ENCODE peak calls at places on chromosomes 4 and X, in five cellular contexts. M is H9, C is IMR-90, A is mesenchymal stem cell, F is neuronal stem cell. E is an unnamed sample.

GRCh38 chr4:109294006-109294405 is 8.5 kb downstream of the COL25A1 start:
- DNase-seq in M (peak), C (no peak), A (no peak), F (peak), E (peak)

GRCh38 chrX:117538441-117539418 is 577.9 kb downstream of the KLHL13 start:
- DNase-seq in M (no peak), C (no peak), A (no peak), F (peak), E (peak)

GRCh38 chr4:78684196-78685079 is 91.7 kb upstream of the BMP2K start:
- DNase-seq in M (no peak), C (peak), A (no peak), F (no peak), E (peak)

GRCh38 chrX:18683027-18683426 is 11.1 kb upstream of the RS1 start:
- DNase-seq in M (no peak), C (no peak), A (no peak), F (no peak), E (no peak)

GRCh38 chrX:46433892-46434291 is 111.3 kb downstream of the ZNF674 start:
- DNase-seq in M (no peak), C (peak), A (peak), F (no peak), E (no peak)

GRCh38 chr4:165784672-165785071 is 88.4 kb upstream of the TLL1 start:
- DNase-seq in M (no peak), C (no peak), A (no peak), F (no peak), E (no peak)

GRCh38 chrX:115898382-115899001 is 272.1 kb upstream of the AGTR2 start:
- DNase-seq in M (peak), C (peak), A (no peak), F (no peak), E (peak)

GRCh38 chrX:131789664-131790063 is 233.4 kb upstream of the STK26 start:
- DNase-seq in M (no peak), C (no peak), A (no peak), F (no peak), E (no peak)

GRCh38 chr4:64822405-64822804 is 413.2 kb upstream of the TECRL start:
- DNase-seq in M (no peak), C (no peak), A (no peak), F (no peak), E (no peak)

GRCh38 chr4:154608555-154609252 is 3.8 kb downstream of the FGG start:
- DNase-seq in M (no peak), C (no peak), A (no peak), F (no peak), E (no peak)

GRCh38 chrX:108020631-108021030 is 24.2 kb upstream of the VSIG1 start:
- DNase-seq in M (no peak), C (peak), A (no peak), F (no peak), E (peak)

GRCh38 chr4:164935363-164935762 is 42.1 kb downstream of the TRIM61 start:
- DNase-seq in M (peak), C (no peak), A (peak), F (no peak), E (peak)

GRCh38 chrX:38282044-38282443 is 45.3 kb downstream of the RPGR start:
- DNase-seq in M (no peak), C (no peak), A (peak), F (no peak), E (peak)

GRCh38 chrX:139889760-139890159 is 43.1 kb downstream of the ATP11C start:
- DNase-seq in M (no peak), C (peak), A (peak), F (no peak), E (peak)

GRCh38 chrX:86002076-86002896 is 45.1 kb downstream of the CHM start:
- DNase-seq in M (peak), C (peak), A (peak), F (peak), E (peak)

GRCh38 chr4:33091961-33092360 is 2371.8 kb downstream of the PCDH7 start:
- DNase-seq in M (no peak), C (no peak), A (no peak), F (no peak), E (no peak)

GRCh38 chrX:37349131-37350033 is at the start of gene PRRG1:
- DNase-seq in M (peak), C (peak), A (peak), F (peak), E (peak)

GRCh38 chr4:25481648-25482047 is 104.6 kb downstream of the ANAPC4 start:
- DNase-seq in M (peak), C (no peak), A (no peak), F (no peak), E (no peak)

GRCh38 chr4:180560896-180561295 is 1682.3 kb upstream of the TENM3 start:
- DNase-seq in M (no peak), C (peak), A (peak), F (no peak), E (no peak)

GRCh38 chr4:141410839-141411238 is 190.1 kb downstream of the ZNF330 start:
- DNase-seq in M (no peak), C (peak), A (no peak), F (no peak), E (no peak)

GRCh38 chr4:108118505-108118904 is 50.2 kb downstream of the LEF1 start:
- DNase-seq in M (no peak), C (no peak), A (peak), F (no peak), E (peak)

GRCh38 chr4:55947912-55948725 is 626 bp upstream of the CEP135 start:
- DNase-seq in M (no peak), C (peak), A (peak), F (no peak), E (peak)

GRCh38 chr4:182147391-182147790 is 95.8 kb upstream of the TENM3 start:
- DNase-seq in M (no peak), C (no peak), A (no peak), F (no peak), E (no peak)

GRCh38 chr4:136651932-136652331 is 880.4 kb downstream of the PCDH18 start:
- DNase-seq in M (no peak), C (peak), A (no peak), F (no peak), E (no peak)

GRCh38 chr4:54082168-54082567 is 17.8 kb upstream of the CHIC2 start:
- DNase-seq in M (no peak), C (peak), A (peak), F (no peak), E (no peak)

GRCh38 chr4:1204828-1205591 is 32.6 kb upstream of the SPON2 start:
- DNase-seq in M (peak), C (no peak), A (no peak), F (no peak), E (no peak)

GRCh38 chr4:52250124-52250523 is 199.0 kb downstream of the SPATA18 start:
- DNase-seq in M (no peak), C (no peak), A (no peak), F (no peak), E (no peak)

GRCh38 chr4:83757121-83757621 is 221.3 kb downstream of the GPAT3 start:
- DNase-seq in M (no peak), C (no peak), A (peak), F (no peak), E (peak)

GRCh38 chr4:84451546-84451945 is 47.5 kb downstream of the NKX6-1 start:
- DNase-seq in M (no peak), C (no peak), A (peak), F (no peak), E (peak)

GRCh38 chr4:5989236-5990225 is 28.7 kb downstream of the C4orf50 start:
- DNase-seq in M (peak), C (no peak), A (no peak), F (no peak), E (no peak)

GRCh38 chrX:22025751-22026150 is 6.4 kb upstream of the PHEX start:
- DNase-seq in M (no peak), C (peak), A (no peak), F (no peak), E (no peak)

GRCh38 chrX:115459883-115460564 is 101.0 kb upstream of the PLS3 start:
- DNase-seq in M (no peak), C (peak), A (no peak), F (no peak), E (no peak)

GRCh38 chr4:48801739-48802138 is 21.7 kb upstream of the FRYL start:
- DNase-seq in M (no peak), C (no peak), A (no peak), F (no peak), E (no peak)

GRCh38 chr4:147118523-147118922 is 172.9 kb upstream of the TTC29 start:
- DNase-seq in M (no peak), C (peak), A (peak), F (no peak), E (no peak)

GRCh38 chr4:123399638-123400358 is 3.2 kb downstream of the SPRY1 start:
- DNase-seq in M (no peak), C (no peak), A (peak), F (no peak), E (peak)
- H2BK120ac ChIP-seq in M (no peak), C (peak), A (peak), F (no peak), E (peak)

DNA sequence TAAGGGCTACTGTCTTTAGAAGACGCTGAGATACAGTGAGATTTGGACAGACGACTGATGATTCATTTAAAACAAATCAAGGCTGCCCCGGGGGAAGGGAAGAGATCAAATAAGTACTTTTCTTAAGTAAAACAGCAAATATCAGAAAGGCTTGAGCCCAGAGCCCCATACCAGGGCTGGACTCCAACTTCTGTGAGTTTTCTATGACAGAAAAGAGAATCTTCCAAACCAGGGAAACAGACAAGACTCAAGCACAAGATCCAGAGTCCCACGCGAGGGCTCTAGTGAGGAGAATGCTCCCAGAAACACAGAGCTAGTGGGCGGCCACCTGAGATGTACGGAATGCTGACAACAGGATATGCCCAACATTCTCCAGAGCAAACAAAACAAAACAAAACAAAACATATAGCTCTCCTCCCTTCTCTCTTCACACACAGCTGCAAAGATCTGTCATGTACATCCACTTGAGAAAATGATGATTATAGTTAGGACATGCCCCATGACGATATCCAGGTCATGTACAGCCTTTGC is 13.1 kb downstream of the ACSL1 start:
- DNase-seq in M (no peak), C (peak), A (peak), F (no peak), E (no peak)
- H2BK120ac ChIP-seq in M (no peak), C (no peak), A (no peak), F (no peak), E (no peak)

DNA sequence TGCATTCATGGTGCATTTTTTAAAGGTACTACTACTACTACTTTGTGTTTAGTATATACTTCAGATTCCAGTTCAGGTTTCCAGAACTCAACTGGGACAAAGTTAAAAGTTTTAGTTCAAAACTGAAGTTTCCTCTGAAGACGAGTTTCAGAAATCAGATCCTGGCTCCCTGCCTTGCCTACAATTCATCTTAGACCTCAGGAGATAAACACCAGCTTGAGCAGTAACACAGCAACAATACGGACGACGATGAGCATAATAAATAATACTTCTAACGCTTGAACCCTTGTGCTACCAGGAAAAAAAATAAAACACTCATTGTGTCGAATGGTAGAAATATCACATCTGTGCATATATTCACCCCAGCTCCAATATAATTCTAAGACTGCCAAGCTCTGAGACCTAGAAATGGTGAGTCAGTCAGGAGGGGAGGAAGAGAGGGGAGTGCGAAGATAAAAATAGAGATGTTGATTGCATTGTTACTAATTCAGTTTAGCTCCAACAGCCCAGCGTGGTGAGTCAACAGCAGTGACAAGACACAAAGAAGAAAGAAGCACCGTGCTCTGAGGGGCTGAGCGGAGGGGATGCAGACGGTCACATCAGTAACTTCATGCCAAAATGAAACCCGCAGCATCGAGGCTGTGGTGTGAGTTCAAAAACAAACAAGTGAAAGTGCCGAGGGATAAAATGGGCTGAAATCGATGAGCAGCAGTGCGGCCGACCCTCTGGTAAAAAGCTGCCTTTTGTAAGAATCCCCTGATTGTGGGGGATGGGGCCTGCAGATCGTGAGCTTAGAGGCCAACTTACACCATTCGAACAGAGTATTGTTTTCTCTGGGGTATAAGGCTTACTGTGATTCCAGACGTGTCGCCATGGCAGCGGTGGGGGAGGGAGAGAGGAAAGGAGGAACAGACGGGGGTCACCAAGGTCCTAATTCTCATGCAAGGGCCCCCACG is 150.3 kb downstream of the MGST2 start:
- DNase-seq in M (peak), C (peak), A (peak), F (peak), E (peak)
- H2BK120ac ChIP-seq in M (peak), C (peak), A (peak), F (peak), E (peak)

GRCh38 chrX:12899506-12899905 is 6.9 kb upstream of the TLR8 start:
- DNase-seq in M (no peak), C (no peak), A (no peak), F (no peak), E (peak)
- H2BK120ac ChIP-seq in M (no peak), C (no peak), A (no peak), F (no peak), E (no peak)

DNA sequence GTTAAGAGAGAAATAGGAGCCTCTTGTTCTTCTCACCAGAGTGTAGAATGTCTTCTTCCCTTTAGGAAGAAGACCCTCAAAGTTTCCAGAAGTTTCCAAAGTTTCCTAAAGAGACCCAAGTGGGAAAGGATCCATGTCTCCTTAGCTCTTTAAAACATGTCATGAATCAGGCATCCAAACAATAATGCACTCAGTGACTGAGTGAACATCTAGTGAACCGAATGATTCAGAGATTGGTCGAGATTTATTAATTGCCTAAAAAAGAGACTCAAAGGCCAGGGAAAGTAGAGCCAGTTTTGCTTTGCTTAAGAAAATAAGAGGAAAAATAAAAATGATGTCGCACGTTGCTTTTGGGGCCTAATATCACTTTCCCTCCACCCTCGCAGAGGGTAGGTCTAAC is 29.4 kb downstream of the FGF5 start:
- DNase-seq in M (no peak), C (peak), A (no peak), F (no peak), E (no peak)
- H2BK120ac ChIP-seq in M (no peak), C (no peak), A (no peak), F (no peak), E (no peak)

GRCh38 chr4:71608674-71609062 is 175.2 kb downstream of the GC start:
- DNase-seq in M (no peak), C (no peak), A (no peak), F (no peak), E (no peak)
- H2BK120ac ChIP-seq in M (no peak), C (no peak), A (no peak), F (no peak), E (no peak)

GRCh38 chr4:28233758-28234157 is 1373.1 kb downstream of the STIM2 start:
- DNase-seq in M (no peak), C (no peak), A (no peak), F (no peak), E (no peak)

GRCh38 chr4:28241021-28241420 is 1380.4 kb downstream of the STIM2 start:
- DNase-seq in M (no peak), C (no peak), A (no peak), F (no peak), E (no peak)

GRCh38 chr4:28238756-28239155 is 1378.1 kb downstream of the STIM2 start:
- DNase-seq in M (no peak), C (no peak), A (peak), F (no peak), E (peak)
- H2BK120ac ChIP-seq in M (no peak), C (no peak), A (no peak), F (no peak), E (no peak)

DNA sequence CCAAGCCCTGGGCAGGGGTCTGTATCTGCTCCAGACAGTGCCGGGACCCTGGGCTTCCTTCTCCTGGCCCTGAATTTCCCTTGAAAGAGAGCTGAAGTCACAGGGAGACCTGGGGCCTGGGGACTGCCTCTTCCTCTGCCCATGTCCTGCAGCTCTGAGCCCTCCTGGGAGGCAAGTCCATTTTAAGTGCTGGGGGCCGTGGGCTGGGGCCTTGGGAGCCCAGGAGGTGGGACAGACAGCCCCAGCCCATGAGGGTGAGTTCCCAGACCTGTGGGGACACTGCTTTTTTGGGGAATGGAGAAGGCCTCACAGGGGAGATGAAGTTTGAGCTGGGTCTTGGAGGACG is 4.8 kb upstream of the CXCR3 start:
- DNase-seq in M (no peak), C (no peak), A (no peak), F (no peak), E (no peak)
- H2BK120ac ChIP-seq in M (no peak), C (no peak), A (no peak), F (no peak), E (no peak)

GRCh38 chrX:49190783-49191032 is 4.5 kb upstream of the PRICKLE3 start:
- DNase-seq in M (no peak), C (no peak), A (no peak), F (no peak), E (no peak)

GRCh38 chrX:49191033-49191871 is 5.1 kb upstream of the PRICKLE3 start:
- DNase-seq in M (peak), C (peak), A (peak), F (peak), E (peak)

GRCh38 chrX:49188468-49189076 is 2.4 kb upstream of the PRICKLE3 start:
- DNase-seq in M (no peak), C (no peak), A (no peak), F (no peak), E (no peak)

GRCh38 chrX:49193542-49193964 is 6.4 kb downstream of the SYP start:
- DNase-seq in M (no peak), C (no peak), A (no peak), F (no peak), E (no peak)

GRCh38 chrX:49192722-49193328 is 6.7 kb upstream of the PRICKLE3 start:
- DNase-seq in M (peak), C (peak), A (peak), F (no peak), E (peak)
- H2BK120ac ChIP-seq in M (no peak), C (no peak), A (no peak), F (no peak), E (no peak)

GRCh38 chr4:139825523-139826014 is 159.9 kb downstream of the MGST2 start:
- DNase-seq in M (peak), C (no peak), A (no peak), F (no peak), E (peak)
- H2BK120ac ChIP-seq in M (peak), C (no peak), A (no peak), F (no peak), E (no peak)

E was measured in mesendoderm.